ENCODE peak calls at places on chromosomes 5 and 9, in nine cellular contexts. One of them, this sample, is unnamed.

GRCh38 chr5:16076657-16077056 is 102.9 kb downstream of the MARCHF11 start:
- DNase-seq in CD8-positive, alpha-beta T cell: no peak
- DNase-seq in H1: no peak
- DNase-seq in A549: no peak
- DNase-seq in fibroblast of lung: no peak
- DNase-seq in lower lobe of right lung: no peak
- DNase-seq in tibial nerve: no peak
- DNase-seq in GM13976: no peak
- DNase-seq in type B pancreatic cell: no peak
- DNase-seq in this sample: no peak

GRCh38 chr9:26326473-26327044 is 566.0 kb downstream of the CAAP1 start:
- DNase-seq in lower lobe of right lung: no peak
- DNase-seq in H1: peak
- DNase-seq in A549: peak
- DNase-seq in CD8-positive, alpha-beta T cell: no peak
- DNase-seq in tibial nerve: peak
- DNase-seq in fibroblast of lung: peak
- DNase-seq in GM13976: peak
- DNase-seq in type B pancreatic cell: no peak
- DNase-seq in this sample: no peak

GRCh38 chr5:137040641-137041340 is 458.3 kb downstream of the SPOCK1 start:
- DNase-seq in CD8-positive, alpha-beta T cell: no peak
- DNase-seq in lower lobe of right lung: no peak
- DNase-seq in A549: no peak
- DNase-seq in type B pancreatic cell: no peak
- DNase-seq in fibroblast of lung: no peak
- DNase-seq in GM13976: no peak
- DNase-seq in tibial nerve: no peak
- DNase-seq in H1: no peak
- DNase-seq in this sample: no peak

GRCh38 chr5:131169810-131170539 is 769 bp upstream of the LYRM7 start:
- DNase-seq in A549: no peak
- DNase-seq in tibial nerve: no peak
- DNase-seq in GM13976: no peak
- DNase-seq in CD8-positive, alpha-beta T cell: no peak
- DNase-seq in H1: no peak
- DNase-seq in type B pancreatic cell: no peak
- DNase-seq in lower lobe of right lung: no peak
- DNase-seq in fibroblast of lung: no peak
- DNase-seq in this sample: no peak

GRCh38 chr9:101832464-101832863 is 94.0 kb upstream of the GRIN3A start:
- DNase-seq in H1: no peak
- DNase-seq in lower lobe of right lung: no peak
- DNase-seq in type B pancreatic cell: no peak
- DNase-seq in CD8-positive, alpha-beta T cell: no peak
- DNase-seq in A549: no peak
- DNase-seq in GM13976: no peak
- DNase-seq in tibial nerve: no peak
- DNase-seq in fibroblast of lung: no peak
- DNase-seq in this sample: no peak

GRCh38 chr5:152599096-152599495 is 194.0 kb upstream of the NMUR2 start:
- DNase-seq in tibial nerve: no peak
- DNase-seq in GM13976: no peak
- DNase-seq in CD8-positive, alpha-beta T cell: no peak
- DNase-seq in lower lobe of right lung: no peak
- DNase-seq in H1: no peak
- DNase-seq in type B pancreatic cell: no peak
- DNase-seq in fibroblast of lung: no peak
- DNase-seq in A549: no peak
- DNase-seq in this sample: no peak

GRCh38 chr9:91273853-91274552 is 87.7 kb downstream of the AUH start:
- DNase-seq in A549: no peak
- DNase-seq in type B pancreatic cell: no peak
- DNase-seq in GM13976: peak
- DNase-seq in tibial nerve: no peak
- DNase-seq in CD8-positive, alpha-beta T cell: no peak
- DNase-seq in lower lobe of right lung: no peak
- DNase-seq in fibroblast of lung: peak
- DNase-seq in H1: no peak
- DNase-seq in this sample: no peak

GRCh38 chr5:129903466-129904101 is 681 bp upstream of the CHSY3 start:
- DNase-seq in lower lobe of right lung: no peak
- DNase-seq in type B pancreatic cell: no peak
- DNase-seq in H1: no peak
- DNase-seq in GM13976: no peak
- DNase-seq in fibroblast of lung: no peak
- DNase-seq in CD8-positive, alpha-beta T cell: no peak
- DNase-seq in tibial nerve: peak
- DNase-seq in A549: no peak
- DNase-seq in this sample: no peak

GRCh38 chr9:76603448-76603895 is 144.5 kb downstream of the GCNT1 start:
- DNase-seq in GM13976: no peak
- DNase-seq in CD8-positive, alpha-beta T cell: no peak
- DNase-seq in A549: no peak
- DNase-seq in fibroblast of lung: peak
- DNase-seq in type B pancreatic cell: no peak
- DNase-seq in H1: no peak
- DNase-seq in lower lobe of right lung: no peak
- DNase-seq in tibial nerve: no peak
- DNase-seq in this sample: peak

GRCh38 chr9:105373723-105374122 is 74.1 kb upstream of the FSD1L start:
- DNase-seq in type B pancreatic cell: no peak
- DNase-seq in CD8-positive, alpha-beta T cell: no peak
- DNase-seq in lower lobe of right lung: no peak
- DNase-seq in fibroblast of lung: no peak
- DNase-seq in GM13976: no peak
- DNase-seq in tibial nerve: no peak
- DNase-seq in A549: no peak
- DNase-seq in H1: no peak
- DNase-seq in this sample: no peak

GRCh38 chr9:113705938-113706519 is 170.1 kb upstream of the ZNF618 start:
- DNase-seq in fibroblast of lung: no peak
- DNase-seq in tibial nerve: no peak
- DNase-seq in type B pancreatic cell: peak
- DNase-seq in GM13976: no peak
- DNase-seq in CD8-positive, alpha-beta T cell: no peak
- DNase-seq in A549: no peak
- DNase-seq in H1: no peak
- DNase-seq in lower lobe of right lung: no peak
- DNase-seq in this sample: peak

GRCh38 chr5:123454236-123454911 is 31.2 kb upstream of the CEP120 start:
- DNase-seq in GM13976: no peak
- DNase-seq in fibroblast of lung: peak
- DNase-seq in tibial nerve: no peak
- DNase-seq in A549: no peak
- DNase-seq in H1: no peak
- DNase-seq in lower lobe of right lung: no peak
- DNase-seq in CD8-positive, alpha-beta T cell: no peak
- DNase-seq in type B pancreatic cell: no peak
- DNase-seq in this sample: no peak

GRCh38 chr9:121871431-121872025 is 220.1 kb downstream of the DAB2IP start:
- DNase-seq in H1: no peak
- DNase-seq in fibroblast of lung: no peak
- DNase-seq in GM13976: no peak
- DNase-seq in type B pancreatic cell: no peak
- DNase-seq in CD8-positive, alpha-beta T cell: no peak
- DNase-seq in lower lobe of right lung: no peak
- DNase-seq in A549: no peak
- DNase-seq in tibial nerve: no peak
- DNase-seq in this sample: no peak

DNA sequence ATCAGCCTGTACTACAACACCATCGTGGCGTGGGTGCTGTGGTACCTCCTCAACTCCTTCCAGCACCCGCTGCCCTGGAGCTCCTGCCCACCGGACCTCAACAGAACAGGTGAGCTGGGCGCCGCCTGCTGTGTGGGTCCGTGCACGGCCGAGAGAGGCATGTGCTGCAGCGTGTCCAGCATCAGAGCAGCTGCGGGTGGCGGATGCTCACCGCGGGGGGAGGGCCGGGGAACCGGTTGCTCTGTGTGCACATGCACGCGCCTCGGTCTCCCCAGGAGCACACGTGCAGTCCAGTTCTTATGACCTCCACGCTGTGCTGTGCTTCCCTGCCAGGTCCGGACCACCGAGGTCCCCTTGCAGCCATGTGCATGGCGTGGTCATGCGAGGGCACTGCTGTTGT is 7.6 kb downstream of the SLC6A18 start:
- DNase-seq in fibroblast of lung: no peak
- DNase-seq in lower lobe of right lung: no peak
- DNase-seq in type B pancreatic cell: no peak
- DNase-seq in H1: no peak
- DNase-seq in tibial nerve: no peak
- DNase-seq in CD8-positive, alpha-beta T cell: no peak
- DNase-seq in GM13976: no peak
- DNase-seq in A549: no peak
- DNase-seq in this sample: no peak
- TF ChIP-seq CTCF in fibroblast of lung: no peak
- TF ChIP-seq CTCF in lower lobe of right lung: no peak
- TF ChIP-seq CTCF in type B pancreatic cell: no peak
- TF ChIP-seq CTCF in H1: no peak
- TF ChIP-seq CTCF in tibial nerve: no peak
- TF ChIP-seq CTCF in CD8-positive, alpha-beta T cell: no peak
- TF ChIP-seq CTCF in GM13976: no peak
- TF ChIP-seq CTCF in A549: no peak
- TF ChIP-seq CTCF in this sample: no peak

GRCh38 chr5:95803271-95804148 is 19.0 kb downstream of the GLRX start:
- DNase-seq in GM13976: no peak
- DNase-seq in lower lobe of right lung: no peak
- DNase-seq in type B pancreatic cell: no peak
- DNase-seq in H1: no peak
- DNase-seq in A549: peak
- DNase-seq in CD8-positive, alpha-beta T cell: no peak
- DNase-seq in tibial nerve: no peak
- DNase-seq in fibroblast of lung: no peak
- DNase-seq in this sample: peak
- TF ChIP-seq CTCF in GM13976: no peak
- TF ChIP-seq CTCF in lower lobe of right lung: no peak
- TF ChIP-seq CTCF in type B pancreatic cell: no peak
- TF ChIP-seq CTCF in H1: no peak
- TF ChIP-seq CTCF in A549: no peak
- TF ChIP-seq CTCF in CD8-positive, alpha-beta T cell: no peak
- TF ChIP-seq CTCF in tibial nerve: no peak
- TF ChIP-seq CTCF in fibroblast of lung: no peak
- TF ChIP-seq CTCF in this sample: no peak

GRCh38 chr9:6551126-6551525 is 94.4 kb downstream of the GLDC start:
- DNase-seq in GM13976: no peak
- DNase-seq in H1: no peak
- DNase-seq in A549: no peak
- DNase-seq in lower lobe of right lung: no peak
- DNase-seq in fibroblast of lung: no peak
- DNase-seq in tibial nerve: no peak
- DNase-seq in type B pancreatic cell: no peak
- DNase-seq in CD8-positive, alpha-beta T cell: no peak
- DNase-seq in this sample: no peak

GRCh38 chr9:6552738-6553121 is 92.8 kb downstream of the GLDC start:
- DNase-seq in H1: no peak
- DNase-seq in fibroblast of lung: peak
- DNase-seq in CD8-positive, alpha-beta T cell: no peak
- DNase-seq in tibial nerve: no peak
- DNase-seq in lower lobe of right lung: no peak
- DNase-seq in GM13976: no peak
- DNase-seq in type B pancreatic cell: no peak
- DNase-seq in A549: no peak
- DNase-seq in this sample: no peak

GRCh38 chr9:6557883-6558282 is 87.6 kb downstream of the GLDC start:
- DNase-seq in CD8-positive, alpha-beta T cell: no peak
- DNase-seq in type B pancreatic cell: no peak
- DNase-seq in A549: no peak
- DNase-seq in GM13976: no peak
- DNase-seq in lower lobe of right lung: no peak
- DNase-seq in H1: no peak
- DNase-seq in fibroblast of lung: no peak
- DNase-seq in tibial nerve: no peak
- DNase-seq in this sample: no peak

GRCh38 chr9:6549106-6549505 is 96.4 kb downstream of the GLDC start:
- DNase-seq in type B pancreatic cell: no peak
- DNase-seq in A549: no peak
- DNase-seq in CD8-positive, alpha-beta T cell: no peak
- DNase-seq in lower lobe of right lung: no peak
- DNase-seq in fibroblast of lung: no peak
- DNase-seq in tibial nerve: no peak
- DNase-seq in H1: no peak
- DNase-seq in GM13976: no peak
- DNase-seq in this sample: no peak

DNA sequence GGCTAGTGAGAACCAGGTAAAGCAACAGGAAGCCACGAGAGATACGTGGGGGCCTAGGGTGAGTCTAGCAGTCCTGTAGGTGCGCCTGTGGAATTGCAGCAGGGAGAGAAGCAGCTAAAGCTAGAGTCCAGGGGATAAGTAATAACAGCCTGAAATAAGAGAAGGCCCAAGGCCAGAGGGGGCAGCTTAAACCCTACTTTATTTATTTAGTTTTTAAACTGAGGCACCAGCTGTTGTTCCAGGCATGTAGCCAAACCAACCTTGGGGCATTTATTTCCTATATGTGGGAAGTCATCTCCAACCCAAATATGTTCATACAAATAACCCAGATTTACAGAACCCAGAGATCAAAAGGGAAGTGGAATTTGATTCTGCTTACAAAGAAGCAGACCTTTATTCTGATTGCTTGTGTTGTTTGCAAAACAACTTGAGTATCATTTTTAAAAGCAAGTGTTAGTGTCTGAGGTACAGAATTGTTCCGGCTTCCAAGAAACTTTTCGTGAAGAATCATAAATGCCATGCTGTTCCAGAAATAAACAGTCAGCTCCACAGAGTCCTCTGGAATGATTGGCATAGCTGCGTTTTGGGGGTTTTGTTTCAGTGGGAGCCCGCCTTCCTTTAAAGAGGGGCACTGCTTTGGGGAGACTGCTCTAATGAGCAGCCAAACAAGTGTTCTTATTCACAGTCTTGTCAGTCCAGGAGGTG is 93.3 kb downstream of the GLDC start:
- DNase-seq in H1: no peak
- DNase-seq in GM13976: no peak
- DNase-seq in A549: no peak
- DNase-seq in lower lobe of right lung: no peak
- DNase-seq in CD8-positive, alpha-beta T cell: no peak
- DNase-seq in type B pancreatic cell: no peak
- DNase-seq in fibroblast of lung: peak
- DNase-seq in tibial nerve: no peak
- DNase-seq in this sample: no peak
- TF ChIP-seq CTCF in H1: no peak
- TF ChIP-seq CTCF in GM13976: no peak
- TF ChIP-seq CTCF in A549: no peak
- TF ChIP-seq CTCF in lower lobe of right lung: no peak
- TF ChIP-seq CTCF in CD8-positive, alpha-beta T cell: no peak
- TF ChIP-seq CTCF in type B pancreatic cell: no peak
- TF ChIP-seq CTCF in fibroblast of lung: peak
- TF ChIP-seq CTCF in tibial nerve: no peak
- TF ChIP-seq CTCF in this sample: peak

DNA sequence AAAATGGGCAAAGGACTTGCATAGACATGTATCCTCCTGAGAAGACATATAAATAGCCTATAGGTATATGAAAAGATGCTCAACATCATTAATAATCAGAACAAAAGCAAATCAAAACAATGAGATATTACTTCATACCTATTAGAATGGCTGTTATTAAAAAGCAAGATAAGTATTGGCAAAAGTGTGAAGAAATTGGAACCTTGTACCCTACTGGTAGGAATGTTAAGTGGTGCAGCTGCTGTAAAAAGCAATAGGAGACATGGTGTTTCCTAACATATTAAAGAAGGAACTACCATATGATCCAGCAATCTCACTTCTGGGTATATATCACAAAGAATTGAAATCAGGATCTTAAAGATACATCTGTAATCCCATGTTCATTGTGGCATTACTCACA is 69.8 kb upstream of the PRR16 start:
- DNase-seq in type B pancreatic cell: no peak
- DNase-seq in fibroblast of lung: no peak
- DNase-seq in tibial nerve: no peak
- DNase-seq in A549: no peak
- DNase-seq in H1: no peak
- DNase-seq in lower lobe of right lung: no peak
- DNase-seq in GM13976: no peak
- DNase-seq in CD8-positive, alpha-beta T cell: no peak
- DNase-seq in this sample: no peak
- TF ChIP-seq CTCF in type B pancreatic cell: peak
- TF ChIP-seq CTCF in fibroblast of lung: no peak
- TF ChIP-seq CTCF in tibial nerve: no peak
- TF ChIP-seq CTCF in A549: no peak
- TF ChIP-seq CTCF in H1: no peak
- TF ChIP-seq CTCF in lower lobe of right lung: no peak
- TF ChIP-seq CTCF in GM13976: no peak
- TF ChIP-seq CTCF in CD8-positive, alpha-beta T cell: no peak
- TF ChIP-seq CTCF in this sample: no peak

This sample was measured in osteocyte.